ENCODE peak calls at places on chromosome 15, in nine cellular contexts. One of them, this sample, is unnamed.

GRCh38 chr15:74245342-74245931 is 9.3 kb downstream of the CCDC33 start:
- DNase-seq in fibroblast of the aortic adventitia: no peak
- DNase-seq in myocyte: peak; percentile 87
- DNase-seq in gastrocnemius medialis: no peak
- DNase-seq in activated CD8-positive, alpha-beta T cell treated with anti-CD3 and anti-CD28 coated beads, Interleukin-2, amount 10 ng/mL, durations not matched to agents 7 days and 5 days: peak; percentile 39
- DNase-seq in T-helper 1 cell: no peak
- DNase-seq in non-pigmented ciliary epithelial cell: no peak
- DNase-seq in T-helper 9 cell: no peak
- DNase-seq in HT1080: no peak
- DNase-seq in this sample: no peak

GRCh38 chr15:70477750-70478250 is 285.6 kb downstream of the UACA start:
- DNase-seq in non-pigmented ciliary epithelial cell: no peak
- DNase-seq in activated CD8-positive, alpha-beta T cell treated with anti-CD3 and anti-CD28 coated beads, Interleukin-2, amount 10 ng/mL, durations not matched to agents 7 days and 5 days: no peak
- DNase-seq in gastrocnemius medialis: no peak
- DNase-seq in T-helper 9 cell: no peak
- DNase-seq in myocyte: no peak
- DNase-seq in fibroblast of the aortic adventitia: no peak
- DNase-seq in HT1080: no peak
- DNase-seq in T-helper 1 cell: no peak
- DNase-seq in this sample: no peak

GRCh38 chr15:67359431-67360082 is 105.0 kb downstream of the IQCH start:
- DNase-seq in fibroblast of the aortic adventitia: no peak
- DNase-seq in non-pigmented ciliary epithelial cell: no peak
- DNase-seq in activated CD8-positive, alpha-beta T cell treated with anti-CD3 and anti-CD28 coated beads, Interleukin-2, amount 10 ng/mL, durations not matched to agents 7 days and 5 days: no peak
- DNase-seq in HT1080: no peak
- DNase-seq in T-helper 1 cell: no peak
- DNase-seq in gastrocnemius medialis: no peak
- DNase-seq in T-helper 9 cell: no peak
- DNase-seq in myocyte: no peak
- DNase-seq in this sample: no peak

GRCh38 chr15:58438956-58439355 is 7.2 kb downstream of the LIPC start:
- DNase-seq in T-helper 9 cell: no peak
- DNase-seq in non-pigmented ciliary epithelial cell: peak; percentile 18
- DNase-seq in activated CD8-positive, alpha-beta T cell treated with anti-CD3 and anti-CD28 coated beads, Interleukin-2, amount 10 ng/mL, durations not matched to agents 7 days and 5 days: peak; percentile 71
- DNase-seq in T-helper 1 cell: peak; percentile 72
- DNase-seq in fibroblast of the aortic adventitia: peak; percentile 71
- DNase-seq in myocyte: peak; percentile 58
- DNase-seq in gastrocnemius medialis: no peak
- DNase-seq in HT1080: peak; percentile 37
- DNase-seq in this sample: no peak

GRCh38 chr15:67542462-67543347 is at the start of gene MAP2K5:
- DNase-seq in T-helper 9 cell: peak; percentile 79
- DNase-seq in gastrocnemius medialis: peak; percentile 74
- DNase-seq in T-helper 1 cell: peak; percentile 79
- DNase-seq in HT1080: peak; percentile 77
- DNase-seq in myocyte: peak; percentile 86
- DNase-seq in activated CD8-positive, alpha-beta T cell treated with anti-CD3 and anti-CD28 coated beads, Interleukin-2, amount 10 ng/mL, durations not matched to agents 7 days and 5 days: peak; percentile 84
- DNase-seq in fibroblast of the aortic adventitia: peak; percentile 60
- DNase-seq in non-pigmented ciliary epithelial cell: no peak
- DNase-seq in this sample: peak; percentile 88

GRCh38 chr15:90838066-90838465 is 30.3 kb upstream of the FURIN start:
- DNase-seq in HT1080: no peak
- DNase-seq in T-helper 9 cell: peak; percentile 76
- DNase-seq in myocyte: no peak
- DNase-seq in gastrocnemius medialis: no peak
- DNase-seq in fibroblast of the aortic adventitia: no peak
- DNase-seq in activated CD8-positive, alpha-beta T cell treated with anti-CD3 and anti-CD28 coated beads, Interleukin-2, amount 10 ng/mL, durations not matched to agents 7 days and 5 days: peak; percentile 89
- DNase-seq in T-helper 1 cell: peak; percentile 95
- DNase-seq in non-pigmented ciliary epithelial cell: no peak
- DNase-seq in this sample: peak; percentile 77

GRCh38 chr15:59208850-59209249 is 2.2 kb downstream of the LDHAL6B start:
- DNase-seq in non-pigmented ciliary epithelial cell: no peak
- DNase-seq in T-helper 1 cell: no peak
- DNase-seq in fibroblast of the aortic adventitia: peak; percentile 43
- DNase-seq in T-helper 9 cell: no peak
- DNase-seq in activated CD8-positive, alpha-beta T cell treated with anti-CD3 and anti-CD28 coated beads, Interleukin-2, amount 10 ng/mL, durations not matched to agents 7 days and 5 days: no peak
- DNase-seq in gastrocnemius medialis: no peak
- DNase-seq in HT1080: no peak
- DNase-seq in myocyte: no peak
- DNase-seq in this sample: no peak

GRCh38 chr15:51286816-51287215 is 51.6 kb downstream of the CYP19A1 start:
- DNase-seq in T-helper 9 cell: no peak
- DNase-seq in gastrocnemius medialis: no peak
- DNase-seq in T-helper 1 cell: no peak
- DNase-seq in activated CD8-positive, alpha-beta T cell treated with anti-CD3 and anti-CD28 coated beads, Interleukin-2, amount 10 ng/mL, durations not matched to agents 7 days and 5 days: no peak
- DNase-seq in myocyte: no peak
- DNase-seq in non-pigmented ciliary epithelial cell: no peak
- DNase-seq in fibroblast of the aortic adventitia: no peak
- DNase-seq in HT1080: no peak
- DNase-seq in this sample: no peak